ENCODE peak calls at places on chromosomes 16 and 17, in eight cellular contexts. One of them, this sample, is unnamed.

GRCh38 chr17:67633751-67634191 is 84.0 kb upstream of the NOL11 start:
- DNase-seq in brain microvascular endothelial cell: no peak
- DNase-seq in sigmoid colon: no peak
- DNase-seq in heart left ventricle: peak; percentile 63
- DNase-seq in psoas muscle: no peak
- DNase-seq in neural progenitor cell: no peak
- DNase-seq in H9: no peak
- DNase-seq in GM23248: no peak
- DNase-seq in this sample: no peak

GRCh38 chr17:10807704-10808128 is 3.8 kb upstream of the TMEM238L start:
- DNase-seq in brain microvascular endothelial cell: no peak
- DNase-seq in sigmoid colon: no peak
- DNase-seq in heart left ventricle: no peak
- DNase-seq in psoas muscle: no peak
- DNase-seq in neural progenitor cell: no peak
- DNase-seq in H9: no peak
- DNase-seq in GM23248: peak; percentile 5
- DNase-seq in this sample: no peak

GRCh38 chr16:868386-868755 is 67.8 kb upstream of the GNG13 start:
- DNase-seq in brain microvascular endothelial cell: no peak
- DNase-seq in sigmoid colon: peak; percentile 24
- DNase-seq in heart left ventricle: no peak
- DNase-seq in psoas muscle: peak; percentile 2
- DNase-seq in neural progenitor cell: no peak
- DNase-seq in H9: no peak
- DNase-seq in GM23248: no peak
- DNase-seq in this sample: no peak

GRCh38 chr16:68377667-68378420 is 67.0 kb downstream of the PRMT7 start:
- DNase-seq in brain microvascular endothelial cell: no peak
- DNase-seq in sigmoid colon: no peak
- DNase-seq in heart left ventricle: no peak
- DNase-seq in psoas muscle: no peak
- DNase-seq in neural progenitor cell: peak; percentile 46
- DNase-seq in H9: no peak
- DNase-seq in GM23248: no peak
- DNase-seq in this sample: no peak

GRCh38 chr16:56263711-56264608 is 72.7 kb downstream of the GNAO1 start:
- DNase-seq in brain microvascular endothelial cell: peak; percentile 36
- DNase-seq in sigmoid colon: peak; percentile 60
- DNase-seq in heart left ventricle: peak; percentile 48
- DNase-seq in psoas muscle: no peak
- DNase-seq in neural progenitor cell: no peak
- DNase-seq in H9: no peak
- DNase-seq in GM23248: no peak
- DNase-seq in this sample: peak; percentile 59

GRCh38 chr17:10754109-10754508 is 24.3 kb upstream of the TMEM220 start:
- DNase-seq in brain microvascular endothelial cell: peak; percentile 6
- DNase-seq in sigmoid colon: no peak
- DNase-seq in heart left ventricle: no peak
- DNase-seq in psoas muscle: peak; percentile 24
- DNase-seq in neural progenitor cell: peak; percentile 76
- DNase-seq in H9: peak; percentile 87
- DNase-seq in GM23248: peak; percentile 39
- DNase-seq in this sample: no peak

GRCh38 chr17:37219876-37220608 is 155.7 kb upstream of the C17orf78 start:
- DNase-seq in brain microvascular endothelial cell: no peak
- DNase-seq in sigmoid colon: no peak
- DNase-seq in heart left ventricle: no peak
- DNase-seq in psoas muscle: no peak
- DNase-seq in neural progenitor cell: peak; percentile 28
- DNase-seq in H9: no peak
- DNase-seq in GM23248: peak; percentile 12
- DNase-seq in this sample: no peak

GRCh38 chr16:57906385-57907316 is 64.3 kb downstream of the CNGB1 start:
- DNase-seq in brain microvascular endothelial cell: no peak
- DNase-seq in sigmoid colon: no peak
- DNase-seq in heart left ventricle: no peak
- DNase-seq in psoas muscle: no peak
- DNase-seq in neural progenitor cell: peak; percentile 62
- DNase-seq in H9: peak; percentile 66
- DNase-seq in GM23248: peak; percentile 51
- DNase-seq in this sample: no peak

GRCh38 chr17:42743595-42744282 is 1.1 kb downstream of the EZH1 start:
- DNase-seq in brain microvascular endothelial cell: no peak
- DNase-seq in sigmoid colon: no peak
- DNase-seq in heart left ventricle: no peak
- DNase-seq in psoas muscle: no peak
- DNase-seq in neural progenitor cell: no peak
- DNase-seq in H9: no peak
- DNase-seq in GM23248: no peak
- DNase-seq in this sample: no peak

GRCh38 chr17:77287432-77288068 is 146.8 kb downstream of the SEC14L1 start:
- DNase-seq in brain microvascular endothelial cell: peak; percentile 85
- DNase-seq in sigmoid colon: peak; percentile 79
- DNase-seq in heart left ventricle: peak; percentile 59
- DNase-seq in psoas muscle: peak; percentile 82
- DNase-seq in neural progenitor cell: peak; percentile 69
- DNase-seq in H9: peak; percentile 83
- DNase-seq in GM23248: peak; percentile 95
- DNase-seq in this sample: no peak

GRCh38 chr17:3740611-3741073 is 16.9 kb downstream of the HASPIN start:
- DNase-seq in brain microvascular endothelial cell: no peak
- DNase-seq in sigmoid colon: no peak
- DNase-seq in heart left ventricle: no peak
- DNase-seq in psoas muscle: no peak
- DNase-seq in neural progenitor cell: no peak
- DNase-seq in H9: no peak
- DNase-seq in GM23248: no peak
- DNase-seq in this sample: no peak

GRCh38 chr16:87006021-87006420 is 311.2 kb downstream of the C16orf95 start:
- DNase-seq in brain microvascular endothelial cell: no peak
- DNase-seq in sigmoid colon: peak; percentile 52
- DNase-seq in heart left ventricle: no peak
- DNase-seq in psoas muscle: no peak
- DNase-seq in neural progenitor cell: no peak
- DNase-seq in H9: no peak
- DNase-seq in GM23248: no peak
- DNase-seq in this sample: no peak

GRCh38 chr16:88403794-88404581 is 21.2 kb downstream of the ZNF469 start:
- DNase-seq in brain microvascular endothelial cell: no peak
- DNase-seq in sigmoid colon: no peak
- DNase-seq in heart left ventricle: no peak
- DNase-seq in psoas muscle: no peak
- DNase-seq in neural progenitor cell: peak; percentile 38
- DNase-seq in H9: no peak
- DNase-seq in GM23248: no peak
- DNase-seq in this sample: no peak

GRCh38 chr16:29147710-29148425 is 163.0 kb downstream of the LAT start:
- DNase-seq in brain microvascular endothelial cell: no peak
- DNase-seq in sigmoid colon: no peak
- DNase-seq in heart left ventricle: no peak
- DNase-seq in psoas muscle: no peak
- DNase-seq in neural progenitor cell: no peak
- DNase-seq in H9: no peak
- DNase-seq in GM23248: no peak
- DNase-seq in this sample: no peak

GRCh38 chr16:72371307-72372081 is 199.5 kb upstream of the PMFBP1 start:
- DNase-seq in brain microvascular endothelial cell: peak; percentile 27
- DNase-seq in sigmoid colon: no peak
- DNase-seq in heart left ventricle: no peak
- DNase-seq in psoas muscle: no peak
- DNase-seq in neural progenitor cell: peak; percentile 83
- DNase-seq in H9: peak; percentile 75
- DNase-seq in GM23248: peak; percentile 50
- DNase-seq in this sample: no peak

GRCh38 chr17:5380491-5381135 is 38.8 kb downstream of the NUP88 start:
- DNase-seq in brain microvascular endothelial cell: no peak
- DNase-seq in sigmoid colon: no peak
- DNase-seq in heart left ventricle: no peak
- DNase-seq in psoas muscle: no peak
- DNase-seq in neural progenitor cell: no peak
- DNase-seq in H9: no peak
- DNase-seq in GM23248: peak; percentile 17
- DNase-seq in this sample: no peak

GRCh38 chr16:14315683-14316320 is 244.7 kb downstream of the MRTFB start:
- DNase-seq in brain microvascular endothelial cell: no peak
- DNase-seq in sigmoid colon: no peak
- DNase-seq in heart left ventricle: no peak
- DNase-seq in psoas muscle: no peak
- DNase-seq in neural progenitor cell: no peak
- DNase-seq in H9: no peak
- DNase-seq in GM23248: no peak
- DNase-seq in this sample: no peak

GRCh38 chr17:76927577-76927976 is 59.4 kb downstream of the MGAT5B start:
- DNase-seq in brain microvascular endothelial cell: no peak
- DNase-seq in sigmoid colon: no peak
- DNase-seq in heart left ventricle: no peak
- DNase-seq in psoas muscle: no peak
- DNase-seq in neural progenitor cell: no peak
- DNase-seq in H9: no peak
- DNase-seq in GM23248: no peak
- DNase-seq in this sample: no peak

GRCh38 chr17:34276826-34277225 is 6.8 kb downstream of the CCL7 start:
- DNase-seq in brain microvascular endothelial cell: no peak
- DNase-seq in sigmoid colon: no peak
- DNase-seq in heart left ventricle: no peak
- DNase-seq in psoas muscle: no peak
- DNase-seq in neural progenitor cell: no peak
- DNase-seq in H9: no peak
- DNase-seq in GM23248: no peak
- DNase-seq in this sample: no peak

GRCh38 chr17:62967111-62967449 is 1.0 kb downstream of the TANC2 start:
- DNase-seq in brain microvascular endothelial cell: no peak
- DNase-seq in sigmoid colon: no peak
- DNase-seq in heart left ventricle: no peak
- DNase-seq in psoas muscle: no peak
- DNase-seq in neural progenitor cell: no peak
- DNase-seq in H9: no peak
- DNase-seq in GM23248: no peak
- DNase-seq in this sample: no peak
- H3K27ac ChIP-seq in brain microvascular endothelial cell: peak overlapping the region; percentile 89
- H3K27ac ChIP-seq in sigmoid colon: peak overlapping the region; percentile 86
- H3K27ac ChIP-seq in heart left ventricle: no peak overlapping the region
- H3K27ac ChIP-seq in psoas muscle: no peak overlapping the region
- H3K27ac ChIP-seq in neural progenitor cell: no peak overlapping the region
- H3K27ac ChIP-seq in H9: no peak overlapping the region
- H3K27ac ChIP-seq in GM23248: peak overlapping the region; percentile 47
- H3K27ac ChIP-seq in this sample: no peak overlapping the region

DNA sequence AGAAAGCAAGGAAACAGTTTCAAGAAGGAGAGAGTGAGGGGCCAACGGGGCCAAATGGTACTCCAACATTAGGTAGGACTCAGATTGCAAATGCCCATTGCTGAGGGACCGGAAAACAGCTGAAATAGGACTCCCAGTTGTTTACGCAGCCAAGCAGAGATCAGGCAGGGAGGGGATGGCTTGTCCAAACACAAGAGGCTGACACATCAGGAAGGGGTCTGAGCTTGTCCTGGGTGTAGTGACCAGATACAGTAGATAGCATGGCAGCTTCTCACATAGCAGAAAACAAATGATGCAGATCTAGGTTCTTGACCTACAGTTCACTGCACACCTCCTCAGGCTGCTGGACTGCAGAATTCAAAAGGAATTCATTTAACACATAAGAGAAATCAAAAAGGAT is 74.4 kb upstream of the MYOCD start:
- DNase-seq in brain microvascular endothelial cell: peak; percentile 78
- DNase-seq in sigmoid colon: no peak
- DNase-seq in heart left ventricle: no peak
- DNase-seq in psoas muscle: no peak
- DNase-seq in neural progenitor cell: peak; percentile 20
- DNase-seq in H9: peak; percentile 41
- DNase-seq in GM23248: no peak
- DNase-seq in this sample: no peak
- H3K27ac ChIP-seq in brain microvascular endothelial cell: peak overlapping the region; percentile 72
- H3K27ac ChIP-seq in sigmoid colon: no peak overlapping the region
- H3K27ac ChIP-seq in heart left ventricle: no peak overlapping the region
- H3K27ac ChIP-seq in psoas muscle: no peak overlapping the region
- H3K27ac ChIP-seq in neural progenitor cell: no peak overlapping the region
- H3K27ac ChIP-seq in H9: no peak overlapping the region
- H3K27ac ChIP-seq in GM23248: no peak overlapping the region
- H3K27ac ChIP-seq in this sample: peak overlapping the region; percentile 22

DNA sequence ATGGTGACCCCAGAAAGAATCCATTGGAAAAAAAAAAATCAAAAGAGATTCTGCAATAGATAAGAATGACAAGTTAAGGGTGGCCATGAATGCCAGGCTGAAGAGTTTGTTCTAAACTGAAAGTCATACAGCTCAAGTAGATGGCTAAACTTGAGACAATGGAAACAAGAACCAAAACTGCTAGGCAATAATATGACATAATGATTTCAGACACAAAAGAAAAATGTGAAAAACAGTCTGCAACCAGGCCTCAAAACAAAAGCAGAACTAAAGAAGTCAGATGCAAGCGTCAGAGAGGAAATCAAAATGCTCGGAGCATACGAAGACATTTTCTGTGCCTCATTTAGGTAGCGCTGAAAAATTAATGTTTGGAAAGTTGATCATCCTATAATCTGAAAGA is 54.4 kb upstream of the YPEL2 start:
- DNase-seq in brain microvascular endothelial cell: no peak
- DNase-seq in sigmoid colon: no peak
- DNase-seq in heart left ventricle: no peak
- DNase-seq in psoas muscle: no peak
- DNase-seq in neural progenitor cell: no peak
- DNase-seq in H9: no peak
- DNase-seq in GM23248: no peak
- DNase-seq in this sample: no peak
- H3K27ac ChIP-seq in brain microvascular endothelial cell: no peak overlapping the region
- H3K27ac ChIP-seq in sigmoid colon: no peak overlapping the region
- H3K27ac ChIP-seq in heart left ventricle: no peak overlapping the region
- H3K27ac ChIP-seq in psoas muscle: no peak overlapping the region
- H3K27ac ChIP-seq in neural progenitor cell: no peak overlapping the region
- H3K27ac ChIP-seq in H9: no peak overlapping the region
- H3K27ac ChIP-seq in GM23248: no peak overlapping the region
- H3K27ac ChIP-seq in this sample: peak overlapping the region; percentile 43

GRCh38 chr16:23367988-23368387 is 65.9 kb downstream of the SCNN1B start:
- DNase-seq in brain microvascular endothelial cell: no peak
- DNase-seq in sigmoid colon: no peak
- DNase-seq in heart left ventricle: no peak
- DNase-seq in psoas muscle: no peak
- DNase-seq in neural progenitor cell: no peak
- DNase-seq in H9: no peak
- DNase-seq in GM23248: no peak
- DNase-seq in this sample: no peak

GRCh38 chr16:23367564-23367963 is 65.5 kb downstream of the SCNN1B start:
- DNase-seq in brain microvascular endothelial cell: no peak
- DNase-seq in sigmoid colon: no peak
- DNase-seq in heart left ventricle: no peak
- DNase-seq in psoas muscle: no peak
- DNase-seq in neural progenitor cell: no peak
- DNase-seq in H9: no peak
- DNase-seq in GM23248: no peak
- DNase-seq in this sample: no peak

GRCh38 chr16:23368469-23368868 is 66.4 kb downstream of the SCNN1B start:
- DNase-seq in brain microvascular endothelial cell: no peak
- DNase-seq in sigmoid colon: no peak
- DNase-seq in heart left ventricle: no peak
- DNase-seq in psoas muscle: no peak
- DNase-seq in neural progenitor cell: no peak
- DNase-seq in H9: no peak
- DNase-seq in GM23248: peak; percentile 17
- DNase-seq in this sample: no peak

GRCh38 chr16:23362460-23363317 is 60.6 kb downstream of the SCNN1B start:
- DNase-seq in brain microvascular endothelial cell: no peak
- DNase-seq in sigmoid colon: peak; percentile 86
- DNase-seq in heart left ventricle: peak; percentile 15
- DNase-seq in psoas muscle: no peak
- DNase-seq in neural progenitor cell: no peak
- DNase-seq in H9: no peak
- DNase-seq in GM23248: no peak
- DNase-seq in this sample: peak; percentile 68

GRCh38 chr16:23365602-23366240 is 63.6 kb downstream of the SCNN1B start:
- DNase-seq in brain microvascular endothelial cell: no peak
- DNase-seq in sigmoid colon: no peak
- DNase-seq in heart left ventricle: no peak
- DNase-seq in psoas muscle: no peak
- DNase-seq in neural progenitor cell: no peak
- DNase-seq in H9: no peak
- DNase-seq in GM23248: no peak
- DNase-seq in this sample: no peak
- H3K27ac ChIP-seq in brain microvascular endothelial cell: no peak overlapping the region
- H3K27ac ChIP-seq in sigmoid colon: no peak overlapping the region
- H3K27ac ChIP-seq in heart left ventricle: no peak overlapping the region
- H3K27ac ChIP-seq in psoas muscle: no peak overlapping the region
- H3K27ac ChIP-seq in neural progenitor cell: no peak overlapping the region
- H3K27ac ChIP-seq in H9: no peak overlapping the region
- H3K27ac ChIP-seq in GM23248: no peak overlapping the region
- H3K27ac ChIP-seq in this sample: no peak overlapping the region